ENCODE peak calls at places on chromosome 13, in four cellular contexts. F is GM20000, R is Panc1, Y is tibial artery. U is an unnamed sample.

GRCh38 chr13:21603531-21604448 is at the start of gene MICU2:
- DNase-seq in F (peak), R (peak), Y (peak), U (peak)

GRCh38 chr13:100520936-100521765 is 67.4 kb downstream of the GGACT start:
- DNase-seq in F (no peak), Y (no peak), R (no peak), U (peak)

GRCh38 chr13:110651271-110651670 is 35.9 kb downstream of the NAXD start:
- DNase-seq in R (no peak), F (no peak), Y (no peak), U (no peak)

GRCh38 chr13:28449826-28450773 is 44.8 kb downstream of the FLT1 start:
- DNase-seq in Y (no peak), R (no peak), F (peak), U (no peak)

GRCh38 chr13:28117689-28118377 is 17.5 kb upstream of the FLT3 start:
- DNase-seq in F (no peak), Y (no peak), R (no peak), U (no peak)

GRCh38 chr13:94323746-94324408 is 155.6 kb downstream of the DCT start:
- DNase-seq in R (no peak), F (no peak), Y (no peak), U (no peak)

GRCh38 chr13:32746474-32746873 is 160.2 kb downstream of the PDS5B start:
- DNase-seq in F (no peak), R (no peak), Y (no peak), U (no peak)

GRCh38 chr13:20983386-20983785 is 78.0 kb downstream of the LATS2 start:
- DNase-seq in F (no peak), Y (no peak), R (no peak), U (no peak)

GRCh38 chr13:65768545-65768944 is 1461.6 kb downstream of the PCDH9 start:
- DNase-seq in F (no peak), Y (no peak), R (no peak), U (no peak)

GRCh38 chr13:51585696-51586095 is 1.4 kb downstream of the WDFY2 start:
- DNase-seq in Y (no peak), F (no peak), R (no peak), U (no peak)

GRCh38 chr13:33229446-33230177 is 55.9 kb downstream of the STARD13 start:
- DNase-seq in R (no peak), Y (no peak), F (no peak), U (peak)

GRCh38 chr13:52048516-52048915 is 24.0 kb downstream of the UTP14C start:
- DNase-seq in R (no peak), Y (no peak), F (no peak), U (no peak)

GRCh38 chr13:98751397-98752110 is 918 bp downstream of the SLC15A1 start:
- DNase-seq in F (no peak), Y (no peak), R (no peak), U (peak)

GRCh38 chr13:56317839-56318238 is 822.9 kb upstream of the PRR20A start:
- DNase-seq in Y (no peak), R (no peak), F (no peak), U (no peak)

GRCh38 chr13:27293873-27294515 is 23.4 kb downstream of the RASL11A start:
- DNase-seq in R (no peak), Y (no peak), F (no peak), U (no peak)

GRCh38 chr13:74770361-74770760 is 636.2 kb upstream of the KLF12 start:
- DNase-seq in R (no peak), F (no peak), Y (no peak), U (no peak)

GRCh38 chr13:20901668-20902437 is 693 bp downstream of the XPO4 start:
- DNase-seq in F (peak), Y (no peak), R (no peak), U (peak)

GRCh38 chr13:66138172-66138811 is 1091.8 kb downstream of the PCDH9 start:
- DNase-seq in F (peak), Y (no peak), R (no peak), U (no peak)

GRCh38 chr13:59442946-59443345 is 720.8 kb downstream of the DIAPH3 start:
- DNase-seq in Y (no peak), R (no peak), F (no peak), U (no peak)

GRCh38 chr13:18943721-18944391 is 237.8 kb downstream of the TUBA3C start:
- DNase-seq in R (no peak), F (no peak), Y (peak), U (no peak)

GRCh38 chr13:97367016-97367415 is 67.0 kb upstream of the RAP2A start:
- DNase-seq in R (no peak), Y (no peak), F (no peak), U (no peak)

GRCh38 chr13:33164331-33164730 is 121.2 kb downstream of the STARD13 start:
- DNase-seq in R (no peak), Y (no peak), F (no peak), U (no peak)

U was measured in neural progenitor cell.